ENCODE peak calls at places on chromosomes 5 and 9, in ten cellular contexts. B is dorsolateral prefrontal cortex, C is astrocyte, O is breast epithelium, Q is PC-9, G is SK-N-SH, H is GM23338, Z is body of pancreas, S is RWPE2, T is tibial artery. N is an unnamed sample.

GRCh38 chr5:38793099-38793498 is 52.7 kb upstream of the OSMR start:
- DNase-seq in T (no peak), B (no peak), Q (no peak), G (no peak), O (no peak), Z (no peak), S (no peak), C (no peak), H (no peak), N (no peak)

GRCh38 chr5:141508808-141509611 is 20.1 kb downstream of the PCDHGC5 start:
- DNase-seq in O (no peak), S (peak), B (no peak), Z (peak), T (peak), C (peak), G (peak), H (peak), Q (peak), N (no peak)

GRCh38 chr5:131460133-131460532 is 174.9 kb downstream of the RAPGEF6 start:
- DNase-seq in Q (no peak), Z (no peak), C (no peak), H (no peak), B (no peak), T (no peak), G (no peak), S (no peak), O (no peak), N (no peak)

GRCh38 chr5:142387022-142387682 is 62.3 kb upstream of the SPRY4 start:
- DNase-seq in Z (no peak), S (no peak), B (no peak), O (no peak), H (no peak), Q (no peak), T (no peak), C (no peak), G (no peak), N (no peak)

GRCh38 chr9:70049672-70050271 is 6.1 kb downstream of the MAMDC2 start:
- DNase-seq in H (no peak), Q (no peak), S (no peak), G (no peak), O (no peak), Z (peak), T (peak), B (no peak), C (no peak), N (no peak)

GRCh38 chr9:87080512-87081225 is 133.4 kb upstream of the GAS1 start:
- DNase-seq in Q (no peak), B (no peak), O (no peak), H (peak), S (no peak), Z (no peak), T (no peak), C (no peak), G (peak), N (no peak)

GRCh38 chr9:734831-735511 is 106.5 kb upstream of the DMRT1 start:
- DNase-seq in O (no peak), G (no peak), C (peak), B (peak), Q (no peak), H (no peak), S (no peak), T (peak), Z (no peak), N (no peak)

GRCh38 chr5:41772785-41773442 is 97.3 kb downstream of the OXCT1 start:
- DNase-seq in O (no peak), C (no peak), H (no peak), Q (no peak), Z (no peak), T (no peak), S (no peak), B (no peak), G (no peak), N (no peak)

GRCh38 chr5:83471405-83472212 is at the start of gene VCAN:
- DNase-seq in H (peak), O (no peak), S (no peak), Z (peak), Q (no peak), G (peak), T (peak), B (peak), C (peak), N (no peak)

GRCh38 chr9:134570726-134571325 is 70.8 kb upstream of the COL5A1 start:
- DNase-seq in B (peak), O (no peak), Q (no peak), T (no peak), H (no peak), S (peak), Z (peak), C (no peak), G (no peak), N (no peak)

GRCh38 chr9:14451949-14452348 is 138.0 kb upstream of the NFIB start:
- DNase-seq in O (no peak), Z (no peak), T (no peak), B (no peak), G (no peak), Q (no peak), C (no peak), S (no peak), H (no peak), N (no peak)

GRCh38 chr5:6274846-6275543 is 103.4 kb downstream of the MED10 start:
- DNase-seq in Z (no peak), C (no peak), S (no peak), G (no peak), B (no peak), T (no peak), H (no peak), Q (no peak), O (no peak), N (no peak)

DNA sequence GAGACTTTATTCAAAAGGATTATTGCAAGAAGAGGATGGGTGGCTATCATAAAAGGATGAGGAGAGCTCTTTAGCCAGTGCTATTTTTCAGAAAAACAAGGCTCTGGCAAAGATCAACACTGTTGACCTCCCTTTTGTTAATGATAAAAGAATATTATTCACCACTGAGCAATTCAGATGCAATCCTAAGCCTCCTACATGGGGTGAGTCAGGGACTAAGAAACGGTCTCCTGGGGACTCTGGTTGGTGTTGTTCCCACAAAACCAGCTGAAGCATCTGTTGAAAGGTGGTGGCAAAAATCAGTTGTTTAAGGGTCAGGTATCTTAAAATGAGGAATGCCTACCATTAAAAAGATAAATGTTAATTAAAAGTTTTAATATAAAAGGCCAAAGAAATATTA is 7.7 kb upstream of the GCNT1 start:
- DNase-seq in H (no peak), O (no peak), G (no peak), S (no peak), Z (no peak), Q (no peak), C (peak), B (no peak), T (no peak), N (no peak)
- H3K27ac ChIP-seq in H (no peak), O (no peak), G (peak), S (no peak), Z (no peak), Q (no peak), C (peak), B (no peak), T (no peak), N (no peak)

GRCh38 chr9:81393985-81394811 is 295.1 kb downstream of the TLE1 start:
- DNase-seq in Q (no peak), G (no peak), S (no peak), O (no peak), Z (no peak), C (no peak), B (no peak), H (no peak), T (no peak), N (no peak)
- H3K27ac ChIP-seq in Q (no peak), G (no peak), S (no peak), O (peak), Z (no peak), C (no peak), B (no peak), H (no peak), T (peak), N (no peak)

DNA sequence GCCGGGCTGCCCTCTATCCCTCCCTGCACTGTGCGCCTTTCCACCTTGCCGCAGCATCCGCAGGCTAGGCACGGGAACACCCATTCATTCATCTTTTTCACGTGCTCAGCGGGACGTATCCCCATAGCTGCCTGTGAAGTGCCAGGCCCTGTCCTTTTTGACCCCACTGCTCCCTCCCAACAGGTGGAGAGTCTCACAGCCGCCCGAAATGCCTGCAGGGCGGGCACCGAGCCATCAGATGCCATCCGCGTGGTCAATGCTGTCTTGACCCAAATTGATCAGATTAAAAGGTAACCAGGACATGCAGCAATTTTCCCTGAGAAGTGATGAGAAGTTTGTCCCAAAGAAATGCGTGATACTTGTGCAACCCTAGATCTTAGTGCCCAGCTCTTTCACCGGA is 15.5 kb downstream of the TRIP13 start:
- DNase-seq in T (no peak), B (no peak), C (no peak), S (no peak), H (no peak), Q (no peak), O (no peak), Z (peak), G (no peak), N (no peak)
- H3K27ac ChIP-seq in T (no peak), B (no peak), C (no peak), S (no peak), H (no peak), Q (no peak), O (no peak), Z (no peak), G (no peak), N (no peak)

GRCh38 chr9:130849356-130849755 is 14.3 kb downstream of the ABL1 start:
- DNase-seq in S (no peak), B (no peak), T (no peak), C (no peak), Q (no peak), Z (no peak), H (no peak), G (no peak), O (no peak), N (no peak)
- H3K27ac ChIP-seq in S (peak), B (peak), T (peak), C (peak), Q (no peak), Z (no peak), H (peak), G (peak), O (peak), N (no peak)

GRCh38 chr5:115816226-115817042 is at the start of gene CDO1:
- DNase-seq in H (peak), T (peak), C (peak), B (peak), Z (peak), S (peak), G (peak), Q (no peak), O (peak), N (no peak)
- H3K27ac ChIP-seq in H (no peak), T (peak), C (peak), B (peak), Z (peak), S (no peak), G (no peak), Q (no peak), O (peak), N (no peak)

N was measured in epithelial cell of prostate.